ENCODE peak calls at places on chromosomes 5 and 9, in ten cellular contexts. A is A673; F is PC-9; K is AG04450; M is cardiac muscle cell; J is A549; R is Peyer's patch; U is CD4-positive, alpha-beta T cell; B is fibroblast of villous mesenchyme; Y is AG09319. E is an unnamed sample.

GRCh38 chr9:82604947-82605656 is 457.8 kb downstream of the RASEF start:
- DNase-seq in A (no peak), F (no peak), K (no peak), M (peak; percentile 32), J (no peak), R (no peak), U (no peak), B (peak; percentile 5), Y (no peak), E (no peak)

GRCh38 chr9:14159440-14160222 is 154.3 kb downstream of the NFIB start:
- DNase-seq in A (no peak), F (no peak), K (no peak), M (peak; percentile 59), J (no peak), R (no peak), U (no peak), B (peak; percentile 24), Y (no peak), E (no peak)

GRCh38 chr9:105243015-105243686 is 1.3 kb upstream of the SLC44A1 start:
- DNase-seq in A (no peak), F (peak; percentile 51), K (no peak), M (peak; percentile 68), J (no peak), R (no peak), U (no peak), B (peak; percentile 72), Y (no peak), E (no peak)

GRCh38 chr9:31355965-31356364 is 1028.5 kb upstream of the ACO1 start:
- DNase-seq in A (no peak), F (no peak), K (no peak), M (no peak), J (no peak), R (no peak), U (no peak), B (no peak), Y (no peak), E (no peak)

GRCh38 chr5:75694781-75695180 is 22.5 kb downstream of the POC5 start:
- DNase-seq in A (no peak), F (no peak), K (no peak), M (no peak), J (no peak), R (no peak), U (no peak), B (no peak), Y (no peak), E (no peak)

GRCh38 chr5:10490927-10491672 is 49.4 kb downstream of the ROPN1L start:
- DNase-seq in A (no peak), F (no peak), K (no peak), M (no peak), J (no peak), R (no peak), U (no peak), B (no peak), Y (no peak), E (no peak)

GRCh38 chr5:158819840-158820620 is 279.7 kb downstream of the EBF1 start:
- DNase-seq in A (no peak), F (no peak), K (no peak), M (peak; percentile 57), J (no peak), R (peak; percentile 40), U (no peak), B (peak; percentile 21), Y (no peak), E (no peak)

GRCh38 chr9:98590115-98590514 is 118.6 kb downstream of the GABBR2 start:
- DNase-seq in A (no peak), F (no peak), K (no peak), M (no peak), J (no peak), R (no peak), U (no peak), B (no peak), Y (no peak), E (no peak)

GRCh38 chr5:73312146-73312871 is 136.3 kb downstream of the FOXD1 start:
- DNase-seq in A (no peak), F (no peak), K (peak; percentile 89), M (peak; percentile 94), J (no peak), R (no peak), U (no peak), B (peak; percentile 78), Y (no peak), E (peak; percentile 69)

GRCh38 chr5:81208904-81209303 is 24.2 kb upstream of the CKMT2 start:
- DNase-seq in A (no peak), F (no peak), K (no peak), M (no peak), J (no peak), R (no peak), U (no peak), B (no peak), Y (no peak), E (no peak)

GRCh38 chr5:81205058-81205457 is 28.1 kb upstream of the CKMT2 start:
- DNase-seq in A (no peak), F (no peak), K (no peak), M (no peak), J (no peak), R (no peak), U (no peak), B (no peak), Y (no peak), E (no peak)

GRCh38 chr5:81209386-81209785 is 23.7 kb upstream of the CKMT2 start:
- DNase-seq in A (no peak), F (no peak), K (no peak), M (no peak), J (no peak), R (no peak), U (no peak), B (no peak), Y (no peak), E (no peak)

GRCh38 chr5:81204205-81204604 is 28.9 kb upstream of the CKMT2 start:
- DNase-seq in A (no peak), F (no peak), K (no peak), M (no peak), J (no peak), R (no peak), U (no peak), B (no peak), Y (no peak), E (no peak)

GRCh38 chr5:81207009-81207408 is 26.1 kb upstream of the CKMT2 start:
- DNase-seq in A (peak; percentile 22), F (no peak), K (no peak), M (peak; percentile 25), J (peak; percentile 13), R (no peak), U (no peak), B (peak; percentile 12), Y (no peak), E (no peak)
- TF ChIP-seq CTCF in A (peak; percentile 51), F (no peak), K (peak; percentile 38), M (peak; percentile 38), J (no peak), R (no peak), U (no peak), B (peak; percentile 32), Y (peak; percentile 14), E (peak; percentile 21)

GRCh38 chr5:141351591-141351990 is 1.7 kb downstream of the PCDHGB1 start:
- DNase-seq in A (no peak), F (no peak), K (no peak), M (no peak), J (no peak), R (no peak), U (no peak), B (no peak), Y (no peak), E (no peak)

GRCh38 chr5:141356950-141357349 is 2.1 kb downstream of the PCDHGA4 start:
- DNase-seq in A (no peak), F (no peak), K (no peak), M (no peak), J (no peak), R (no peak), U (no peak), B (no peak), Y (no peak), E (no peak)

GRCh38 chr5:141355641-141356040 is 820 bp downstream of the PCDHGA4 start:
- DNase-seq in A (no peak), F (no peak), K (no peak), M (no peak), J (no peak), R (no peak), U (no peak), B (no peak), Y (no peak), E (no peak)

GRCh38 chr5:141356133-141356532 is 1.3 kb downstream of the PCDHGA4 start:
- DNase-seq in A (no peak), F (no peak), K (no peak), M (no peak), J (no peak), R (no peak), U (no peak), B (no peak), Y (no peak), E (no peak)

DNA sequence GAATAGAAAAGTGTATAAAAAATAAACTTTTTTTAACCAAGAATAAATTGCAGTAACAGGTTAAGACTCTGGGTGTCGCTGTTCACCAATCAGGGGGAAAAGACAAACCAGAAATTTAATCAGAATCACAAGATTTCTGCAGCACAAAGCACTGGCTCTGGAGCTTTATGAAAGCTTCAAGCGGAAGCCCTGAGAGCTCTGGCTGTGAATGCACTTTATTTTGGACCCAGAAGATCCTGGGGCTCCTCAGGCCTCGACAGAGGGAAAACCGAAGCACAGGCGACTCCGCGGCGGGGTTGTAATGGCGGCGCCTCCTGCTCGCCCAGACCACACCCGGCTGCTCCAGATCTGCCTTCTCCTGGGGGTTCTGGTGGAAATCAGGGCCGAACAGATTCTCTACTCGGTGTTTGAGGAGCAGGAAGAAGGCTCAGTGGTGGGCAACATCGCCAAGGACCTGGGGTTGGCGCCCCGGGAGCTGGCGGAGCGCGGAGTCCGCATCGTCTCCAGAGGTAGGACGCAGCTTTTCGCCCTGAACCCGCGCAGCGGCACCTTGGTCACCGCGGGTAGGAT is at the start of gene PCDHGA4:
- DNase-seq in A (no peak), F (no peak), K (no peak), M (peak; percentile 30), J (no peak), R (no peak), U (no peak), B (peak; percentile 33), Y (no peak), E (no peak)
- TF ChIP-seq CTCF in A (peak; percentile 50), F (peak; percentile 60), K (peak; percentile 54), M (peak; percentile 39), J (no peak), R (no peak), U (no peak), B (peak; percentile 60), Y (peak; percentile 38), E (no peak)

DNA sequence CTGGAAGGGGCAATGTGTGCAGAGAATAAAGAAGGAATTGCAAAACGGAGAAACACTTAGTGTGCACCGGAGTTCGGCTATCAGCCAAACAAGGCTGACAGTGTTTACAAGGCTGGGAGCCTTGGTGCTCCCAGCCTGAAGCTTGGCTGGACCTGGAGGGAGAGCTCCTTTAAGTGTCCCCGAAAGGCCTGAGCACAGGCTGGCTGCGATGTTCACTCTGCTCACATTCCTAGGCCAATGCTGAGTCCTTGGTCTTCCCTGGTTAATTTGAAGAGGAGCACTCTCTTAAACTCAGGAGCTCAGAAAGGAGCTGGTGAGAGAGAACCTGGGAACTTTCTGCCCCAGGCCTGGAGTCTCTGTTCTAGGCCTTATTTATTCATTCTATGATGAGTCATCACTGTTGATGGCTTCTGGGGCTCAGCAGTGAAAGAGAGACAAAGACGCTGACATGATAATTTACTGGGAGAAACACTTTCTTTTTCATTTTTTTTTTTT is 88.6 kb upstream of the MYO10 start:
- DNase-seq in A (peak; percentile 63), F (peak; percentile 21), K (no peak), M (peak; percentile 29), J (peak; percentile 51), R (no peak), U (no peak), B (peak; percentile 68), Y (no peak), E (no peak)
- TF ChIP-seq CTCF in A (no peak), F (no peak), K (no peak), M (no peak), J (no peak), R (no peak), U (no peak), B (no peak), Y (no peak), E (no peak)

GRCh38 chr9:137919095-137919465 is 41.5 kb downstream of the CACNA1B start:
- DNase-seq in A (no peak), F (no peak), K (no peak), M (no peak), J (no peak), R (no peak), U (no peak), B (no peak), Y (no peak), E (peak; percentile 76)
- TF ChIP-seq CTCF in A (no peak), F (no peak), K (no peak), M (no peak), J (no peak), R (no peak), U (no peak), B (no peak), Y (no peak), E (no peak)